ENCODE peak calls at places on chromosomes 13 and 19, in seven cellular contexts. One of them, this sample, is unnamed.

GRCh38 chr19:16118489-16119033 is 6.9 kb downstream of the RAB8A start:
- DNase-seq in cardiac fibroblast: no peak
- DNase-seq in esophagus squamous epithelium: peak
- DNase-seq in HT1080: no peak
- DNase-seq in GM19239: peak
- DNase-seq in stimulated activated naive CD8-positive, alpha-beta T cell treated with anti-CD3 and anti-CD28 coated beads, Interleukin-15, amount 100 ng/mL, for 72 hours: peak
- DNase-seq in stimulated activated CD4-positive, alpha-beta T cell treated with anti-CD3 and anti-CD28 coated beads, Interleukin-2, amount 100 ng/mL, for 48 hours: peak
- DNase-seq in this sample: no peak

GRCh38 chr19:6802336-6803035 is 30.0 kb downstream of the VAV1 start:
- DNase-seq in cardiac fibroblast: peak
- DNase-seq in esophagus squamous epithelium: peak
- DNase-seq in HT1080: peak
- DNase-seq in GM19239: no peak
- DNase-seq in stimulated activated naive CD8-positive, alpha-beta T cell treated with anti-CD3 and anti-CD28 coated beads, Interleukin-15, amount 100 ng/mL, for 72 hours: peak
- DNase-seq in stimulated activated CD4-positive, alpha-beta T cell treated with anti-CD3 and anti-CD28 coated beads, Interleukin-2, amount 100 ng/mL, for 48 hours: peak
- DNase-seq in this sample: peak

GRCh38 chr13:48492123-48493075 is 40.5 kb downstream of the RCBTB2 start:
- DNase-seq in cardiac fibroblast: peak
- DNase-seq in esophagus squamous epithelium: peak
- DNase-seq in HT1080: no peak
- DNase-seq in GM19239: peak
- DNase-seq in stimulated activated naive CD8-positive, alpha-beta T cell treated with anti-CD3 and anti-CD28 coated beads, Interleukin-15, amount 100 ng/mL, for 72 hours: peak
- DNase-seq in stimulated activated CD4-positive, alpha-beta T cell treated with anti-CD3 and anti-CD28 coated beads, Interleukin-2, amount 100 ng/mL, for 48 hours: peak
- DNase-seq in this sample: peak

GRCh38 chr13:40328091-40328490 is 338.4 kb downstream of the FOXO1 start:
- DNase-seq in cardiac fibroblast: no peak
- DNase-seq in esophagus squamous epithelium: no peak
- DNase-seq in HT1080: no peak
- DNase-seq in GM19239: no peak
- DNase-seq in stimulated activated naive CD8-positive, alpha-beta T cell treated with anti-CD3 and anti-CD28 coated beads, Interleukin-15, amount 100 ng/mL, for 72 hours: no peak
- DNase-seq in stimulated activated CD4-positive, alpha-beta T cell treated with anti-CD3 and anti-CD28 coated beads, Interleukin-2, amount 100 ng/mL, for 48 hours: no peak
- DNase-seq in this sample: no peak

GRCh38 chr19:42421591-42422031 is 5.6 kb downstream of the LIPE start:
- DNase-seq in cardiac fibroblast: peak
- DNase-seq in esophagus squamous epithelium: no peak
- DNase-seq in HT1080: no peak
- DNase-seq in GM19239: no peak
- DNase-seq in stimulated activated naive CD8-positive, alpha-beta T cell treated with anti-CD3 and anti-CD28 coated beads, Interleukin-15, amount 100 ng/mL, for 72 hours: no peak
- DNase-seq in stimulated activated CD4-positive, alpha-beta T cell treated with anti-CD3 and anti-CD28 coated beads, Interleukin-2, amount 100 ng/mL, for 48 hours: no peak
- DNase-seq in this sample: peak

GRCh38 chr19:39410620-39411005 is 1.9 kb upstream of the PLEKHG2 start:
- DNase-seq in cardiac fibroblast: no peak
- DNase-seq in esophagus squamous epithelium: no peak
- DNase-seq in HT1080: no peak
- DNase-seq in GM19239: no peak
- DNase-seq in stimulated activated naive CD8-positive, alpha-beta T cell treated with anti-CD3 and anti-CD28 coated beads, Interleukin-15, amount 100 ng/mL, for 72 hours: no peak
- DNase-seq in stimulated activated CD4-positive, alpha-beta T cell treated with anti-CD3 and anti-CD28 coated beads, Interleukin-2, amount 100 ng/mL, for 48 hours: no peak
- DNase-seq in this sample: peak

GRCh38 chr13:110106726-110107125 is 200.2 kb downstream of the COL4A1 start:
- DNase-seq in cardiac fibroblast: peak
- DNase-seq in esophagus squamous epithelium: no peak
- DNase-seq in HT1080: no peak
- DNase-seq in GM19239: no peak
- DNase-seq in stimulated activated naive CD8-positive, alpha-beta T cell treated with anti-CD3 and anti-CD28 coated beads, Interleukin-15, amount 100 ng/mL, for 72 hours: no peak
- DNase-seq in stimulated activated CD4-positive, alpha-beta T cell treated with anti-CD3 and anti-CD28 coated beads, Interleukin-2, amount 100 ng/mL, for 48 hours: no peak
- DNase-seq in this sample: no peak

GRCh38 chr13:112685856-112686255 is 4.0 kb upstream of the ATP11A start:
- DNase-seq in cardiac fibroblast: no peak
- DNase-seq in esophagus squamous epithelium: no peak
- DNase-seq in HT1080: no peak
- DNase-seq in GM19239: no peak
- DNase-seq in stimulated activated naive CD8-positive, alpha-beta T cell treated with anti-CD3 and anti-CD28 coated beads, Interleukin-15, amount 100 ng/mL, for 72 hours: no peak
- DNase-seq in stimulated activated CD4-positive, alpha-beta T cell treated with anti-CD3 and anti-CD28 coated beads, Interleukin-2, amount 100 ng/mL, for 48 hours: no peak
- DNase-seq in this sample: peak

GRCh38 chr13:103639326-103639725 is 573.1 kb upstream of the SLC10A2 start:
- DNase-seq in cardiac fibroblast: no peak
- DNase-seq in esophagus squamous epithelium: no peak
- DNase-seq in HT1080: no peak
- DNase-seq in GM19239: no peak
- DNase-seq in stimulated activated naive CD8-positive, alpha-beta T cell treated with anti-CD3 and anti-CD28 coated beads, Interleukin-15, amount 100 ng/mL, for 72 hours: no peak
- DNase-seq in stimulated activated CD4-positive, alpha-beta T cell treated with anti-CD3 and anti-CD28 coated beads, Interleukin-2, amount 100 ng/mL, for 48 hours: no peak
- DNase-seq in this sample: no peak

GRCh38 chr13:21638319-21639282 is 32.3 kb upstream of the FGF9 start:
- DNase-seq in cardiac fibroblast: peak
- DNase-seq in esophagus squamous epithelium: no peak
- DNase-seq in HT1080: peak
- DNase-seq in GM19239: no peak
- DNase-seq in stimulated activated naive CD8-positive, alpha-beta T cell treated with anti-CD3 and anti-CD28 coated beads, Interleukin-15, amount 100 ng/mL, for 72 hours: peak
- DNase-seq in stimulated activated CD4-positive, alpha-beta T cell treated with anti-CD3 and anti-CD28 coated beads, Interleukin-2, amount 100 ng/mL, for 48 hours: peak
- DNase-seq in this sample: no peak

GRCh38 chr19:2488405-2488941 is 12.5 kb downstream of the GADD45B start:
- DNase-seq in cardiac fibroblast: no peak
- DNase-seq in esophagus squamous epithelium: no peak
- DNase-seq in HT1080: no peak
- DNase-seq in GM19239: no peak
- DNase-seq in stimulated activated naive CD8-positive, alpha-beta T cell treated with anti-CD3 and anti-CD28 coated beads, Interleukin-15, amount 100 ng/mL, for 72 hours: no peak
- DNase-seq in stimulated activated CD4-positive, alpha-beta T cell treated with anti-CD3 and anti-CD28 coated beads, Interleukin-2, amount 100 ng/mL, for 48 hours: no peak
- DNase-seq in this sample: no peak

GRCh38 chr13:112658807-112659206 is 31.0 kb upstream of the ATP11A start:
- DNase-seq in cardiac fibroblast: no peak
- DNase-seq in esophagus squamous epithelium: no peak
- DNase-seq in HT1080: no peak
- DNase-seq in GM19239: no peak
- DNase-seq in stimulated activated naive CD8-positive, alpha-beta T cell treated with anti-CD3 and anti-CD28 coated beads, Interleukin-15, amount 100 ng/mL, for 72 hours: no peak
- DNase-seq in stimulated activated CD4-positive, alpha-beta T cell treated with anti-CD3 and anti-CD28 coated beads, Interleukin-2, amount 100 ng/mL, for 48 hours: no peak
- DNase-seq in this sample: no peak

GRCh38 chr13:70087247-70087646 is 20.4 kb upstream of the ATXN8OS start:
- DNase-seq in cardiac fibroblast: no peak
- DNase-seq in esophagus squamous epithelium: no peak
- DNase-seq in HT1080: no peak
- DNase-seq in GM19239: no peak
- DNase-seq in stimulated activated naive CD8-positive, alpha-beta T cell treated with anti-CD3 and anti-CD28 coated beads, Interleukin-15, amount 100 ng/mL, for 72 hours: no peak
- DNase-seq in stimulated activated CD4-positive, alpha-beta T cell treated with anti-CD3 and anti-CD28 coated beads, Interleukin-2, amount 100 ng/mL, for 48 hours: no peak
- DNase-seq in this sample: no peak

GRCh38 chr13:110337287-110337686 is 30.2 kb downstream of the COL4A2 start:
- DNase-seq in cardiac fibroblast: no peak
- DNase-seq in esophagus squamous epithelium: no peak
- DNase-seq in HT1080: no peak
- DNase-seq in GM19239: no peak
- DNase-seq in stimulated activated naive CD8-positive, alpha-beta T cell treated with anti-CD3 and anti-CD28 coated beads, Interleukin-15, amount 100 ng/mL, for 72 hours: no peak
- DNase-seq in stimulated activated CD4-positive, alpha-beta T cell treated with anti-CD3 and anti-CD28 coated beads, Interleukin-2, amount 100 ng/mL, for 48 hours: no peak
- DNase-seq in this sample: peak

GRCh38 chr19:34274284-34274826 is 20.0 kb downstream of the GARRE1 start:
- DNase-seq in cardiac fibroblast: no peak
- DNase-seq in esophagus squamous epithelium: no peak
- DNase-seq in HT1080: no peak
- DNase-seq in GM19239: no peak
- DNase-seq in stimulated activated naive CD8-positive, alpha-beta T cell treated with anti-CD3 and anti-CD28 coated beads, Interleukin-15, amount 100 ng/mL, for 72 hours: no peak
- DNase-seq in stimulated activated CD4-positive, alpha-beta T cell treated with anti-CD3 and anti-CD28 coated beads, Interleukin-2, amount 100 ng/mL, for 48 hours: no peak
- DNase-seq in this sample: no peak

GRCh38 chr13:40238761-40239160 is 427.7 kb downstream of the FOXO1 start:
- DNase-seq in cardiac fibroblast: no peak
- DNase-seq in esophagus squamous epithelium: no peak
- DNase-seq in HT1080: no peak
- DNase-seq in GM19239: no peak
- DNase-seq in stimulated activated naive CD8-positive, alpha-beta T cell treated with anti-CD3 and anti-CD28 coated beads, Interleukin-15, amount 100 ng/mL, for 72 hours: no peak
- DNase-seq in stimulated activated CD4-positive, alpha-beta T cell treated with anti-CD3 and anti-CD28 coated beads, Interleukin-2, amount 100 ng/mL, for 48 hours: no peak
- DNase-seq in this sample: no peak

GRCh38 chr13:27466513-27466912 is 16.1 kb upstream of the MTIF3 start:
- DNase-seq in cardiac fibroblast: no peak
- DNase-seq in esophagus squamous epithelium: no peak
- DNase-seq in HT1080: no peak
- DNase-seq in GM19239: no peak
- DNase-seq in stimulated activated naive CD8-positive, alpha-beta T cell treated with anti-CD3 and anti-CD28 coated beads, Interleukin-15, amount 100 ng/mL, for 72 hours: no peak
- DNase-seq in stimulated activated CD4-positive, alpha-beta T cell treated with anti-CD3 and anti-CD28 coated beads, Interleukin-2, amount 100 ng/mL, for 48 hours: no peak
- DNase-seq in this sample: no peak

GRCh38 chr19:36488816-36489138 is 584 bp downstream of the ZNF566 start:
- DNase-seq in cardiac fibroblast: peak
- DNase-seq in esophagus squamous epithelium: no peak
- DNase-seq in HT1080: no peak
- DNase-seq in GM19239: peak
- DNase-seq in stimulated activated naive CD8-positive, alpha-beta T cell treated with anti-CD3 and anti-CD28 coated beads, Interleukin-15, amount 100 ng/mL, for 72 hours: no peak
- DNase-seq in stimulated activated CD4-positive, alpha-beta T cell treated with anti-CD3 and anti-CD28 coated beads, Interleukin-2, amount 100 ng/mL, for 48 hours: no peak
- DNase-seq in this sample: no peak

GRCh38 chr19:10544242-10544752 is 593 bp downstream of the ATG4D start:
- DNase-seq in cardiac fibroblast: no peak
- DNase-seq in esophagus squamous epithelium: no peak
- DNase-seq in HT1080: no peak
- DNase-seq in GM19239: no peak
- DNase-seq in stimulated activated naive CD8-positive, alpha-beta T cell treated with anti-CD3 and anti-CD28 coated beads, Interleukin-15, amount 100 ng/mL, for 72 hours: no peak
- DNase-seq in stimulated activated CD4-positive, alpha-beta T cell treated with anti-CD3 and anti-CD28 coated beads, Interleukin-2, amount 100 ng/mL, for 48 hours: no peak
- DNase-seq in this sample: no peak

GRCh38 chr19:41897820-41898219 is 14.8 kb downstream of the ARHGEF1 start:
- DNase-seq in cardiac fibroblast: no peak
- DNase-seq in esophagus squamous epithelium: no peak
- DNase-seq in HT1080: no peak
- DNase-seq in GM19239: no peak
- DNase-seq in stimulated activated naive CD8-positive, alpha-beta T cell treated with anti-CD3 and anti-CD28 coated beads, Interleukin-15, amount 100 ng/mL, for 72 hours: no peak
- DNase-seq in stimulated activated CD4-positive, alpha-beta T cell treated with anti-CD3 and anti-CD28 coated beads, Interleukin-2, amount 100 ng/mL, for 48 hours: no peak
- DNase-seq in this sample: no peak

GRCh38 chr13:53783466-53783865 is 754.9 kb downstream of the OLFM4 start:
- DNase-seq in cardiac fibroblast: no peak
- DNase-seq in esophagus squamous epithelium: no peak
- DNase-seq in HT1080: no peak
- DNase-seq in GM19239: no peak
- DNase-seq in stimulated activated naive CD8-positive, alpha-beta T cell treated with anti-CD3 and anti-CD28 coated beads, Interleukin-15, amount 100 ng/mL, for 72 hours: no peak
- DNase-seq in stimulated activated CD4-positive, alpha-beta T cell treated with anti-CD3 and anti-CD28 coated beads, Interleukin-2, amount 100 ng/mL, for 48 hours: no peak
- DNase-seq in this sample: no peak

GRCh38 chr19:33621811-33622504 is at the start of gene CHST8:
- DNase-seq in cardiac fibroblast: peak
- DNase-seq in esophagus squamous epithelium: no peak
- DNase-seq in HT1080: no peak
- DNase-seq in GM19239: no peak
- DNase-seq in stimulated activated naive CD8-positive, alpha-beta T cell treated with anti-CD3 and anti-CD28 coated beads, Interleukin-15, amount 100 ng/mL, for 72 hours: no peak
- DNase-seq in stimulated activated CD4-positive, alpha-beta T cell treated with anti-CD3 and anti-CD28 coated beads, Interleukin-2, amount 100 ng/mL, for 48 hours: no peak
- DNase-seq in this sample: no peak

GRCh38 chr19:46719629-46720515 is 3.0 kb upstream of the PRKD2 start:
- DNase-seq in cardiac fibroblast: no peak
- DNase-seq in esophagus squamous epithelium: no peak
- DNase-seq in HT1080: no peak
- DNase-seq in GM19239: no peak
- DNase-seq in stimulated activated naive CD8-positive, alpha-beta T cell treated with anti-CD3 and anti-CD28 coated beads, Interleukin-15, amount 100 ng/mL, for 72 hours: no peak
- DNase-seq in stimulated activated CD4-positive, alpha-beta T cell treated with anti-CD3 and anti-CD28 coated beads, Interleukin-2, amount 100 ng/mL, for 48 hours: no peak
- DNase-seq in this sample: no peak

GRCh38 chr19:12052057-12052570 is 647 bp downstream of the ZNF878 start:
- DNase-seq in cardiac fibroblast: peak
- DNase-seq in esophagus squamous epithelium: no peak
- DNase-seq in HT1080: no peak
- DNase-seq in GM19239: no peak
- DNase-seq in stimulated activated naive CD8-positive, alpha-beta T cell treated with anti-CD3 and anti-CD28 coated beads, Interleukin-15, amount 100 ng/mL, for 72 hours: peak
- DNase-seq in stimulated activated CD4-positive, alpha-beta T cell treated with anti-CD3 and anti-CD28 coated beads, Interleukin-2, amount 100 ng/mL, for 48 hours: no peak
- DNase-seq in this sample: no peak

GRCh38 chr13:59356607-59357006 is 807.1 kb downstream of the DIAPH3 start:
- DNase-seq in cardiac fibroblast: peak
- DNase-seq in esophagus squamous epithelium: no peak
- DNase-seq in HT1080: peak
- DNase-seq in GM19239: no peak
- DNase-seq in stimulated activated naive CD8-positive, alpha-beta T cell treated with anti-CD3 and anti-CD28 coated beads, Interleukin-15, amount 100 ng/mL, for 72 hours: no peak
- DNase-seq in stimulated activated CD4-positive, alpha-beta T cell treated with anti-CD3 and anti-CD28 coated beads, Interleukin-2, amount 100 ng/mL, for 48 hours: no peak
- DNase-seq in this sample: peak

GRCh38 chr19:4557186-4557970 is 2.1 kb downstream of the SEMA6B start:
- DNase-seq in cardiac fibroblast: no peak
- DNase-seq in esophagus squamous epithelium: no peak
- DNase-seq in HT1080: no peak
- DNase-seq in GM19239: no peak
- DNase-seq in stimulated activated naive CD8-positive, alpha-beta T cell treated with anti-CD3 and anti-CD28 coated beads, Interleukin-15, amount 100 ng/mL, for 72 hours: no peak
- DNase-seq in stimulated activated CD4-positive, alpha-beta T cell treated with anti-CD3 and anti-CD28 coated beads, Interleukin-2, amount 100 ng/mL, for 48 hours: no peak
- DNase-seq in this sample: no peak

GRCh38 chr13:50685491-50685890 is 158.0 kb downstream of the DLEU7 start:
- DNase-seq in cardiac fibroblast: peak
- DNase-seq in esophagus squamous epithelium: no peak
- DNase-seq in HT1080: peak
- DNase-seq in GM19239: no peak
- DNase-seq in stimulated activated naive CD8-positive, alpha-beta T cell treated with anti-CD3 and anti-CD28 coated beads, Interleukin-15, amount 100 ng/mL, for 72 hours: no peak
- DNase-seq in stimulated activated CD4-positive, alpha-beta T cell treated with anti-CD3 and anti-CD28 coated beads, Interleukin-2, amount 100 ng/mL, for 48 hours: no peak
- DNase-seq in this sample: peak

This sample was measured in ascending aorta.